ENCODE peak calls at places on chromosomes 16 and 17, in four cellular contexts. One of them, this sample, is unnamed.

GRCh38 chr16:17038415-17038814 is 432.3 kb downstream of the XYLT1 start:
- DNase-seq in AG10803: no peak
- DNase-seq in brain microvascular endothelial cell: no peak
- DNase-seq in amygdala: no peak
- DNase-seq in this sample: no peak

GRCh38 chr17:74126959-74127358 is 76.5 kb upstream of the RPL38 start:
- DNase-seq in AG10803: no peak
- DNase-seq in brain microvascular endothelial cell: no peak
- DNase-seq in amygdala: no peak
- DNase-seq in this sample: no peak

GRCh38 chr16:49213594-49213993 is 68.0 kb downstream of the CBLN1 start:
- DNase-seq in AG10803: no peak
- DNase-seq in brain microvascular endothelial cell: no peak
- DNase-seq in amygdala: no peak
- DNase-seq in this sample: no peak

GRCh38 chr17:18020971-18021370 is 18.0 kb downstream of the ATPAF2 start:
- DNase-seq in AG10803: no peak
- DNase-seq in brain microvascular endothelial cell: no peak
- DNase-seq in amygdala: no peak
- DNase-seq in this sample: no peak

GRCh38 chr16:72013888-72014538 is 5.5 kb downstream of the DHODH start:
- DNase-seq in AG10803: no peak
- DNase-seq in brain microvascular endothelial cell: peak; percentile 3
- DNase-seq in amygdala: no peak
- DNase-seq in this sample: no peak

GRCh38 chr16:72493681-72494415 is 321.9 kb upstream of the PMFBP1 start:
- DNase-seq in AG10803: peak; percentile 63
- DNase-seq in brain microvascular endothelial cell: no peak
- DNase-seq in amygdala: no peak
- DNase-seq in this sample: peak; percentile 53

GRCh38 chr16:81273223-81273940 is 34.9 kb downstream of the BCO1 start:
- DNase-seq in AG10803: no peak
- DNase-seq in brain microvascular endothelial cell: no peak
- DNase-seq in amygdala: peak; percentile 0
- DNase-seq in this sample: no peak

GRCh38 chr17:77831497-77832179 is 126.9 kb upstream of the TNRC6C start:
- DNase-seq in AG10803: peak; percentile 56
- DNase-seq in brain microvascular endothelial cell: peak; percentile 92
- DNase-seq in amygdala: no peak
- DNase-seq in this sample: peak; percentile 62

GRCh38 chr17:71724339-71724738 is 396.5 kb upstream of the SOX9 start:
- DNase-seq in AG10803: no peak
- DNase-seq in brain microvascular endothelial cell: no peak
- DNase-seq in amygdala: no peak
- DNase-seq in this sample: no peak

GRCh38 chr17:39229274-39229913 is 3.6 kb upstream of the STAC2 start:
- DNase-seq in AG10803: peak; percentile 58
- DNase-seq in brain microvascular endothelial cell: peak; percentile 59
- DNase-seq in amygdala: no peak
- DNase-seq in this sample: peak; percentile 78

GRCh38 chr17:4834621-4835020 is 1.5 kb downstream of the MINK1 start:
- DNase-seq in AG10803: no peak
- DNase-seq in brain microvascular endothelial cell: no peak
- DNase-seq in amygdala: no peak
- DNase-seq in this sample: no peak

GRCh38 chr17:42288985-42289862 is 926 bp downstream of the STAT5A start:
- DNase-seq in AG10803: no peak
- DNase-seq in brain microvascular endothelial cell: no peak
- DNase-seq in amygdala: no peak
- DNase-seq in this sample: no peak

GRCh38 chr16:1134776-1135458 is 18.0 kb upstream of the CACNA1H start:
- DNase-seq in AG10803: no peak
- DNase-seq in brain microvascular endothelial cell: no peak
- DNase-seq in amygdala: no peak
- DNase-seq in this sample: no peak

GRCh38 chr17:78917451-78918307 is 7.5 kb downstream of the TIMP2 start:
- DNase-seq in AG10803: no peak
- DNase-seq in brain microvascular endothelial cell: no peak
- DNase-seq in amygdala: no peak
- DNase-seq in this sample: no peak

GRCh38 chr16:75208861-75209505 is 2.0 kb upstream of the CTRB2 start:
- DNase-seq in AG10803: no peak
- DNase-seq in brain microvascular endothelial cell: no peak
- DNase-seq in amygdala: no peak
- DNase-seq in this sample: no peak

GRCh38 chr16:11824362-11824761 is 27.0 kb downstream of the RSL1D1 start:
- DNase-seq in AG10803: peak; percentile 54
- DNase-seq in brain microvascular endothelial cell: no peak
- DNase-seq in amygdala: no peak
- DNase-seq in this sample: peak; percentile 18

GRCh38 chr17:83024205-83024971 is 55.0 kb upstream of the METRNL start:
- DNase-seq in AG10803: no peak
- DNase-seq in brain microvascular endothelial cell: no peak
- DNase-seq in amygdala: no peak
- DNase-seq in this sample: no peak

GRCh38 chr16:3458852-3459361 is 15.4 kb downstream of the NAA60 start:
- DNase-seq in AG10803: peak; percentile 28
- DNase-seq in brain microvascular endothelial cell: no peak
- DNase-seq in amygdala: no peak
- DNase-seq in this sample: peak; percentile 39

GRCh38 chr16:57998484-57998883 is 2.0 kb downstream of the ZNF319 start:
- DNase-seq in AG10803: peak; percentile 49
- DNase-seq in brain microvascular endothelial cell: no peak
- DNase-seq in amygdala: no peak
- DNase-seq in this sample: no peak

GRCh38 chr17:74149597-74150427 is 53.7 kb upstream of the RPL38 start:
- DNase-seq in AG10803: no peak
- DNase-seq in brain microvascular endothelial cell: no peak
- DNase-seq in amygdala: no peak
- DNase-seq in this sample: no peak

GRCh38 chr16:19468300-19468699 is 50.6 kb downstream of the TMC5 start:
- DNase-seq in AG10803: no peak
- DNase-seq in brain microvascular endothelial cell: no peak
- DNase-seq in amygdala: no peak
- DNase-seq in this sample: no peak

GRCh38 chr17:489758-490329 is 137.2 kb upstream of the RPH3AL start:
- DNase-seq in AG10803: peak; percentile 58
- DNase-seq in brain microvascular endothelial cell: no peak
- DNase-seq in amygdala: no peak
- DNase-seq in this sample: peak; percentile 78

GRCh38 chr17:34675605-34676004 is 96.2 kb downstream of the TMEM132E start:
- DNase-seq in AG10803: no peak
- DNase-seq in brain microvascular endothelial cell: no peak
- DNase-seq in amygdala: no peak
- DNase-seq in this sample: no peak

GRCh38 chr17:17484451-17484899 is 7.7 kb downstream of the MED9 start:
- DNase-seq in AG10803: no peak
- DNase-seq in brain microvascular endothelial cell: no peak
- DNase-seq in amygdala: no peak
- DNase-seq in this sample: no peak

GRCh38 chr17:4393806-4394205 is 27.3 kb upstream of the UBE2G1 start:
- DNase-seq in AG10803: no peak
- DNase-seq in brain microvascular endothelial cell: no peak
- DNase-seq in amygdala: no peak
- DNase-seq in this sample: no peak

This sample was measured in GM03348.